ENCODE peak calls at places on chromosomes 3 and 15, in five cellular contexts. N is esophagus squamous epithelium, S is IMR-90, B is endodermal cell, A is endothelial cell of umbilical vein. M is an unnamed sample.
A peak's percentile ranks its signal among the peaks of the same experiment; 100 is the strongest.

GRCh38 chr15:88075102-88075501 is 181.4 kb downstream of the NTRK3 start:
- DNase-seq in N (no peak), S (no peak), B (no peak), A (no peak), M (no peak)

GRCh38 chr3:99175276-99175801 is 273.8 kb upstream of the DCBLD2 start:
- DNase-seq in N (no peak), S (no peak), B (no peak), A (peak; percentile 78), M (no peak)

GRCh38 chr15:25054943-25055342 is 100.2 kb downstream of the SNRPN start:
- DNase-seq in N (no peak), S (no peak), B (no peak), A (no peak), M (peak; percentile 50)

GRCh38 chr3:55718475-55718874 is 231.4 kb upstream of the WNT5A start:
- DNase-seq in N (no peak), S (peak; percentile 75), B (no peak), A (no peak), M (no peak)

GRCh38 chr15:77107531-77108355 is 36.8 kb upstream of the TSPAN3 start:
- DNase-seq in N (no peak), S (peak; percentile 60), B (peak; percentile 90), A (peak; percentile 53), M (no peak)

GRCh38 chr15:57920916-57921315 is 144.6 kb downstream of the ALDH1A2 start:
- DNase-seq in N (no peak), S (no peak), B (no peak), A (peak; percentile 32), M (no peak)

GRCh38 chr3:147364771-147365170 is 41.6 kb downstream of the ZIC4 start:
- DNase-seq in N (no peak), S (no peak), B (no peak), A (no peak), M (no peak)

GRCh38 chr3:10015476-10015904 is 10.7 kb upstream of the FANCD2 start:
- DNase-seq in N (no peak), S (peak; percentile 97), B (no peak), A (peak; percentile 91), M (peak; percentile 92)

GRCh38 chr3:177633671-177634207 is 436.5 kb upstream of the TBL1XR1 start:
- DNase-seq in N (no peak), S (peak; percentile 89), B (no peak), A (no peak), M (no peak)

GRCh38 chr15:42009474-42009873 is 11.4 kb downstream of the PLA2G4E start:
- DNase-seq in N (no peak), S (no peak), B (no peak), A (no peak), M (no peak)

GRCh38 chr15:38603271-38603670 is 38.7 kb upstream of the RASGRP1 start:
- DNase-seq in N (no peak), S (no peak), B (peak; percentile 64), A (no peak), M (no peak)

GRCh38 chr3:179510496-179510895 is 52.2 kb upstream of the ACTL6A start:
- DNase-seq in N (no peak), S (no peak), B (no peak), A (no peak), M (no peak)

GRCh38 chr3:179852117-179852886 is 184.4 kb downstream of the PEX5L start:
- DNase-seq in N (no peak), S (peak; percentile 92), B (peak; percentile 70), A (peak; percentile 5), M (no peak)

GRCh38 chr15:68789921-68790575 is 30.6 kb downstream of the ANP32A start:
- DNase-seq in N (no peak), S (peak; percentile 58), B (peak; percentile 78), A (peak; percentile 84), M (no peak)

GRCh38 chr3:112333386-112334334 is 704 bp downstream of the CD200 start:
- DNase-seq in N (no peak), S (no peak), B (peak; percentile 76), A (peak; percentile 71), M (peak; percentile 54)

GRCh38 chr3:27310693-27311092 is 58.5 kb downstream of the NEK10 start:
- DNase-seq in N (no peak), S (no peak), B (no peak), A (no peak), M (no peak)

GRCh38 chr15:67114846-67115521 is 49.6 kb downstream of the SMAD3 start:
- DNase-seq in N (no peak), S (peak; percentile 56), B (no peak), A (no peak), M (no peak)

GRCh38 chr3:71131893-71132314 is 451.6 kb downstream of the FOXP1 start:
- DNase-seq in N (no peak), S (no peak), B (no peak), A (no peak), M (no peak)
- H3K4me1 ChIP-seq in N (peaks cover 18% of the 10 kb centered on the region), S (peaks cover 11% of the 10 kb centered on the region), B (peaks cover 17% of the 10 kb centered on the region), A (peaks cover 24% of the 10 kb centered on the region), M (peaks cover 3% of the 10 kb centered on the region)

GRCh38 chr3:188179006-188179966 is 25.3 kb downstream of the LPP start:
- DNase-seq in N (no peak), S (peak; percentile 92), B (no peak), A (no peak), M (peak; percentile 83)
- H3K4me3 ChIP-seq in N (no peak overlapping the region), S (no peak overlapping the region), B (no peak overlapping the region), A (no peak overlapping the region), M (no peak overlapping the region)

DNA sequence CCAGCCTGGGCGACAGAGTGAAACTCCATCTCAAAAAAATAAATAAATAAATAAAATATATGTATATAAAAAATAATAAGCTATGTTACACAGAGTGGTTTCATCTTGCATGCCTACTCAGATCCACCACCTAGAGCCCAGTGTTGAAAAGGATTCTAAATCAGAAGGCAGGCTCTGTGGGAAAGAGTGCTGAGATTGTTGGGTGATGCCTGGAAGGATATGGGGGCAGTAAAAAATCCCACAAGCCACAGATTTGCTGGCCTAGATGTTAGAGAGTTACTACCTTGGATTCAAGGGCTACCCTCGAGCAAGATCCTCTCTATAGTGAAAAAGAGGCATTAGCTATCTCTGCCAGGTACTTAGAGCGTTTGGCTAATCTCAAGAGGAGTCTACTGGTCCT is 144.3 kb downstream of the STAC start:
- DNase-seq in N (no peak), S (no peak), B (no peak), A (no peak), M (no peak)
- H3K27ac ChIP-seq in N (no peak overlapping the region), S (no peak overlapping the region), B (no peak overlapping the region), A (no peak overlapping the region), M (no peak overlapping the region)

DNA sequence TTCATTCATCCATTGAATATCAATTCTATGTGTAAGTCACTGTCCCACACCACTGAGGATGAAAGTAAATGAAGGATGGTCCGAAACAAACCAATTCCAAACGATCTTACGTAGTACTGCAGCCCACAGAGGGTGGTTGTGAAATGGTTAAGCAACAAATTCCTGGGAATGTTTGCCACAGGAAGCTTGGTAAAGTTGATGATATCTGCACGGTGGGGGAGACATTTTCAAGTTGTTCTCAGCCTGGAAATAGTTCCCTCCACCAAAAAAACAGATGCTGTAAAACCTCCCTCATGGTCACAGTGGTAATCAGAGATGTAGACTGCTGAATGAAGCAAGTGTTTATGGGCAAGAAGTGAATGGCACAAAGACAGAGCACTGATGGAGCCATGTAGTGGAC is 35.9 kb upstream of the BNC1 start:
- DNase-seq in N (no peak), S (peak; percentile 55), B (no peak), A (no peak), M (no peak)
- H3K4me1 ChIP-seq in N (peaks cover 20% of the 10 kb centered on the region), S (no peaks in the 10 kb centered on the region), B (peaks cover 8% of the 10 kb centered on the region), A (no peaks in the 10 kb centered on the region), M (no peaks in the 10 kb centered on the region)

DNA sequence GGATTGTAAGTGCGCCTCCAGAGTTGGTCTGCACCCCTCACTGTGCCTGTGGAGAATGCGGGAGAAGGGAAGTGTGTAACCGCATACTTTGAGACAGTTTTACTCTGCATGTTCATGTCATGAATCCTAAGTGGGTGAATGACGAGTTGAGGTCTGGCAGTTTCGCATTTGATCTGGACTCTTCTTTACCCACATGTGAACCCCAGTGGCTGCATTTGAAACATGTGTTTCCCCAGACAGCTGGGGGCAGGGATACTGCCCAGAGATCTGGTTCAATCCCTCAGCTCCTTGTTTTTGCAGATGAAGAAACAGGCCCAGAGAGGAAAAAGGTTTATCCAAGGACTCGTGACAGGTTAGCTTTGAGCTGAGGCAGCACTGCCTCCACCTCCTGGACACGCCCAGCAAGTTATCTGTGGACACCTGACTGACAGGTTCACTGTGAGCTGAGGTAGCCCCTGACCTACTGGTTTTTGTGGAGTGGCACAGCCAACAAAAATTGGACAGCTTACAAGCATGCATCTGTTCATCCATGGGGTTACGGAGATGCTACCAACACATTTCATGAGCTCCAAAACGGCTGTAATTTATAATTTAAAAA is 207.3 kb downstream of the XXYLT1 start:
- DNase-seq in N (no peak), S (no peak), B (no peak), A (no peak), M (peak; percentile 10)
- H3K4me3 ChIP-seq in N (no peak overlapping the region), S (no peak overlapping the region), B (no peak overlapping the region), A (no peak overlapping the region), M (no peak overlapping the region)

DNA sequence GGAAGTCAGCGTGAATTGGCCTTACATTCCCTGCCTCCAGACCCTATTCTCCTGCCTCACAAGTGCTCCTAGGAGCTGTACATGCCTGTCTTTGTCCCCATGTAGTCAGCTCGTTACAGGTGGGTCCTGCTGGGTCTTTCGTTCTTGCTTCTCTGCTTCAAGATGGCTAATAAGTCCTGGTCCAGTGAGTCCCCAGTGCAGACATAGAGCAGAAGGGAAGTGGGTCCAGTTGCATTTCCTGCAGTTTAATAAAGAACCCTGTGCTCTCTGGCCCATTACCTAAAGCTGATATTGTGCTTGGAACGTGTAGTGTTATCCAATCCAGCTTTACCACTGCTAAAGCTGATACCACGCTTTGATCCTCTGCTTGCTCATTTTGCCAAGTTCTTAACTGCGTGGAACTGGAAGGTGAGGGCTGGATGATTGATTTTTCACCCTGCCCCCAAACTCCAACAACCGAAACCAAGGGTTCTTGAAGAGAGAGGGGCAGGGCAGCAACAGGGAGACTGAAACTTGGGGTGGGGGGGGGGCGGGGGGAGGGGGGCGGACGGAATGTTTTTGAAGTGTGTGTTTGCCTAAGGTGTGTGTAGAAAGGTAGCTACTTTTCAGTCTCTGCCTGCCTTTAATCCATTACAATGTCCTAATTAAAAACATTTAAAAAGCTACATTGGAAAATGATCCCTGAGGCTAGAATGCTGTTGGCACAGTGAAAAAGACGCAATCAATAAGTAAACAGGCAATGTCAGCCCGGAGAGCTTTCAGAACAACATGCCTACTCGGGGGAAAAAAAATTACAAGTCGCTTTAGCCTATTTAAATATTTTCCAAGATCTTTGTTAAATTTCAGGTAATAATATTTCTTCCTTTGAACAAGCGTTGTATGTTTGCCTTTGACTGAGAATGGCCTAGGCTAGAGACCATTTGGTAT is 46.3 kb upstream of the CD47 start:
- DNase-seq in N (no peak), S (no peak), B (no peak), A (no peak), M (no peak)
- H3K27ac ChIP-seq in N (no peak overlapping the region), S (no peak overlapping the region), B (no peak overlapping the region), A (no peak overlapping the region), M (no peak overlapping the region)

DNA sequence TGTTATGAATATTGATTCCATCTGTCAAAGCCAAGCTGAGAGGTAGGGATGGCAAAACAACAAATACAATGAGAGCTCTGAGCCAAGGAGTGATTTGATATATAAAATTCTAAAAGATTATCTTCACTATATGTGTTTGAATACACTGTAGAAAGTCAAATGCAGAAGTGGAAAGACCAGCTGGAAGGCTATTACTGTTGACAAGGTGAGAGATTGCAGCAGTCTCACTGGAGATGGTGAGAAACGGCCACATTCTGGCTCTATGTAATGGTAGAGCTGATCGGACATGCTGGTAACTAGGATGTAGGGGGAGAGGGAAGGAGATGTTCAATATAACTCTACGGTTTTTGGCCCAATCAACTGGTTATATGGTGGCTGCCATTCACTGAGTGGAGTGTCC is 434.2 kb upstream of the SUCLG2 start:
- DNase-seq in N (no peak), S (no peak), B (no peak), A (no peak), M (no peak)
- H3K4me1 ChIP-seq in N (no peaks in the 10 kb centered on the region), S (no peaks in the 10 kb centered on the region), B (no peaks in the 10 kb centered on the region), A (no peaks in the 10 kb centered on the region), M (peaks cover 2% of the 10 kb centered on the region)

GRCh38 chr3:40615916-40616315 is 91.2 kb downstream of the ZNF621 start:
- DNase-seq in N (no peak), S (no peak), B (peak; percentile 53), A (no peak), M (no peak)
- H3K4me3 ChIP-seq in N (peak overlapping the region; percentile 56), S (no peak overlapping the region), B (peak overlapping the region; percentile 36), A (no peak overlapping the region), M (no peak overlapping the region)

M was measured in aorta.